ENCODE peak calls at places on chromosomes 4 and X, in seven cellular contexts. U is fibroblast of lung, N is ecto neural progenitor cell, Z is psoas muscle, F is skeletal muscle cell, I is cardiac fibroblast, R is EL. A is an unnamed sample.

GRCh38 chr4:131635191-131635590 is 1513.9 kb upstream of the PCDH10 start:
- DNase-seq in F (no peak), R (no peak), Z (no peak), N (no peak), U (no peak), I (no peak), A (no peak)

GRCh38 chr4:165027762-165028402 is 3.9 kb upstream of the TRIM60 start:
- DNase-seq in Z (no peak), N (no peak), R (peak; percentile 8), F (no peak), U (no peak), I (peak; percentile 2), A (no peak)

GRCh38 chrX:134636859-134637258 is 21.4 kb downstream of the PLAC1 start:
- DNase-seq in I (peak; percentile 42), F (no peak), Z (no peak), R (no peak), U (peak; percentile 59), N (no peak), A (no peak)

GRCh38 chr4:8255698-8256441 is 13.7 kb upstream of the HTRA3 start:
- DNase-seq in F (peak; percentile 59), Z (peak; percentile 87), R (peak; percentile 29), I (peak; percentile 59), U (peak; percentile 49), N (no peak), A (no peak)

GRCh38 chr4:8771258-8771590 is 100.4 kb downstream of the HMX1 start:
- DNase-seq in I (no peak), N (no peak), U (no peak), Z (peak; percentile 12), F (no peak), R (no peak), A (no peak)

GRCh38 chr4:173005912-173006633 is 162.5 kb upstream of the GALNT7 start:
- DNase-seq in N (no peak), Z (no peak), I (peak; percentile 8), F (no peak), R (no peak), U (no peak), A (no peak)

GRCh38 chr4:177442623-177443155 is 452 bp upstream of the AGA start:
- DNase-seq in R (no peak), F (no peak), N (no peak), I (peak; percentile 19), U (no peak), Z (no peak), A (no peak)

GRCh38 chr4:177267911-177268310 is 41.8 kb upstream of the NEIL3 start:
- DNase-seq in Z (no peak), F (no peak), U (no peak), R (no peak), N (no peak), I (no peak), A (no peak)

A was measured in H4.